ENCODE peak calls at places on chromosome 4, in nine cellular contexts. A, F, X, H, Z, S, I, N and M are unnamed samples.

GRCh38 chr4:189237340-189237739 is 703.3 kb upstream of the FRG1 start:
- DNase-seq in A (no peak), Z (no peak), S (no peak), X (no peak), N (no peak), F (no peak), I (no peak), H (no peak), M (no peak)

GRCh38 chr4:54067163-54067562 is 2.8 kb upstream of the CHIC2 start:
- DNase-seq in S (peak), N (peak), I (peak), Z (peak), F (peak), H (no peak), A (no peak), X (peak), M (peak)

GRCh38 chr4:38902695-38903094 is 35.1 kb downstream of the FAM114A1 start:
- DNase-seq in N (peak), F (no peak), I (peak), S (peak), X (peak), Z (no peak), H (peak), A (no peak), M (peak)

GRCh38 chr4:28254003-28254402 is 1393.4 kb downstream of the STIM2 start:
- DNase-seq in N (no peak), I (no peak), Z (no peak), A (no peak), F (no peak), H (no peak), X (no peak), S (no peak), M (no peak)

GRCh38 chr4:95798727-95799126 is 41.2 kb upstream of the PDHA2 start:
- DNase-seq in A (no peak), H (no peak), X (no peak), Z (no peak), N (no peak), F (no peak), I (no peak), S (no peak), M (no peak)

GRCh38 chr4:93828830-93829530 is 427 bp downstream of the ATOH1 start:
- DNase-seq in Z (no peak), F (no peak), H (peak), X (no peak), N (no peak), S (no peak), I (no peak), A (no peak), M (peak)

GRCh38 chr4:174156239-174156826 is 127.1 kb downstream of the FBXO8 start:
- DNase-seq in H (peak), F (no peak), A (no peak), Z (peak), S (peak), X (peak), I (peak), N (peak), M (peak)

GRCh38 chr4:165052627-165053026 is 1.0 kb upstream of the TRIM75 start:
- DNase-seq in N (no peak), Z (no peak), S (no peak), X (no peak), I (no peak), H (no peak), A (no peak), F (no peak), M (no peak)

GRCh38 chr4:122793811-122794210 is 32.8 kb upstream of the FGF2 start:
- DNase-seq in S (no peak), H (no peak), A (no peak), Z (no peak), X (no peak), N (no peak), I (no peak), F (no peak), M (no peak)

GRCh38 chr4:106266201-106266600 is 49.8 kb downstream of the TBCK start:
- DNase-seq in Z (peak), N (peak), F (no peak), X (peak), S (peak), H (no peak), A (no peak), I (peak), M (peak)

GRCh38 chr4:185634066-185634652 is 98.9 kb upstream of the PDLIM3 start:
- DNase-seq in X (peak), N (peak), F (no peak), I (no peak), S (peak), H (peak), A (no peak), Z (peak), M (no peak)

GRCh38 chr4:74830928-74831327 is 36.6 kb upstream of the BTC start:
- DNase-seq in F (no peak), X (peak), I (no peak), Z (no peak), S (no peak), N (peak), H (no peak), A (no peak), M (no peak)

GRCh38 chr4:15882675-15883086 is 55.9 kb downstream of the FGFBP1 start:
- DNase-seq in X (peak), N (peak), A (no peak), Z (peak), F (no peak), S (peak), H (peak), I (peak), M (peak)

GRCh38 chr4:124890522-124890921 is 178.0 kb upstream of the ANKRD50 start:
- DNase-seq in Z (no peak), F (no peak), N (peak), H (no peak), I (no peak), A (no peak), S (peak), X (peak), M (peak)

GRCh38 chr4:19438228-19438627 is 813.5 kb upstream of the SLIT2 start:
- DNase-seq in F (no peak), N (peak), X (peak), A (no peak), Z (no peak), I (no peak), S (peak), H (no peak), M (peak)

GRCh38 chr4:137647375-137647774 is 115.1 kb upstream of the PCDH18 start:
- DNase-seq in X (no peak), H (no peak), N (no peak), Z (no peak), S (no peak), A (no peak), I (no peak), F (no peak), M (no peak)
- TF ChIP-seq CTCF in X (no peak), H (no peak), N (no peak), Z (no peak), S (no peak), A (no peak), I (no peak), F (no peak), M (no peak)

GRCh38 chr4:76208005-76208765 is 5.4 kb downstream of the SCARB2 start:
- DNase-seq in H (no peak), X (peak), N (peak), A (peak), I (peak), F (peak), S (peak), Z (no peak), M (peak)
- H3K4me3 ChIP-seq in H (no peak), X (peak), N (peak), A (peak), I (peak), F (no peak), S (peak), Z (no peak), M (no peak)

DNA sequence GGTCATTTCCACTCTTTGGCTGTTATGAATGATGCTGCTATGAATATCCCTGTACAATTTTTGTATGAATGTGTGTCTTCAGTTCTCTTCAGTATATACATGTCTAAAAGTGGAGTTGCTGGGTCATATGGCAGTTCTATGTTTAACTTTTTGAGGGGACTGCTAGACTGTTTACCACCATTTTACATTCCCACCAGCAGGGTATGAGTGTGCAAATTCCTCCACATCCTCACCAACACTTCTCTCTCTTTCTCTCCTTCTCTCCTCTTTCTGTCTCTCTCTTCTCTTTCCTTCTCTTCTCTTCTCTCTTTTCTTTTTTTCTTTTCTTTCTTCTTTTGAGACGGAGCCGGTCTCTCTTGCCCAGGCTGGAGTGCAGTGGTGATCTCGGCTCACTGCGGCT is 7.8 kb downstream of the WWC2 start:
- DNase-seq in H (no peak), F (no peak), S (no peak), X (peak), A (no peak), Z (no peak), N (no peak), I (no peak), M (no peak)
- TF ChIP-seq CTCF in H (peak), F (no peak), S (no peak), X (peak), A (no peak), Z (peak), N (peak), I (peak), M (no peak)

GRCh38 chr4:84967292-84967651 is 782 bp upstream of the WDFY3 start:
- DNase-seq in F (peak), A (no peak), Z (no peak), H (no peak), S (peak), X (peak), N (peak), I (peak), M (peak)

GRCh38 chr4:84964995-84965557 is 1.4 kb downstream of the WDFY3 start:
- DNase-seq in Z (no peak), A (no peak), H (no peak), N (no peak), I (no peak), X (no peak), F (no peak), S (no peak), M (no peak)

GRCh38 chr4:84966382-84967291 is at the start of gene WDFY3:
- DNase-seq in S (peak), X (peak), A (peak), H (peak), N (peak), F (peak), I (peak), Z (peak), M (peak)

GRCh38 chr4:84968936-84969335 is 2.4 kb upstream of the WDFY3 start:
- DNase-seq in I (no peak), F (no peak), N (no peak), A (no peak), H (no peak), X (no peak), Z (no peak), S (no peak), M (no peak)

GRCh38 chr4:84965558-84966381 is 720 bp downstream of the WDFY3 start:
- DNase-seq in X (peak), I (peak), N (peak), S (no peak), H (peak), Z (no peak), A (no peak), F (no peak), M (peak)
- H3K4me3 ChIP-seq in X (peak), I (peak), N (peak), S (peak), H (peak), Z (peak), A (peak), F (peak), M (peak)

DNA sequence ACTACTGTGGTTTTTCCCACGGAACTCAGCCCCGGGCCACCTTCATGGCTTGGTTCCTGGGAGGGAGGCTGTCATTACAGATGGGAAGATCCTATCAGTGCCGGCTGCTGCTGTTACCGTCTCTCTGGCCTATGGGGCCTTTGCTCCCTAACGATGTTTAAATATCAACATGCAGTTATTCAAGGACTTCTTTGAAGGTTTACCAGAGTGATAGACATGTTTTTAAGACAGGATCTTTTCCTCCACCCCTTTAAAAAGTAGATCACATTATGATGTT is 89.7 kb downstream of the SORCS2 start:
- DNase-seq in X (no peak), F (no peak), Z (no peak), H (no peak), N (no peak), A (no peak), S (no peak), I (no peak), M (no peak)
- TF ChIP-seq CTCF in X (no peak), F (no peak), Z (no peak), H (no peak), N (no peak), A (no peak), S (no peak), I (no peak), M (no peak)

GRCh38 chr4:139553751-139554670 is 2.0 kb downstream of the SETD7 start:
- DNase-seq in A (no peak), I (peak), S (no peak), H (no peak), N (no peak), Z (no peak), X (no peak), F (no peak), M (no peak)
- H3K4me3 ChIP-seq in A (peak), I (peak), S (peak), H (peak), N (peak), Z (no peak), X (peak), F (no peak), M (peak)

GRCh38 chr4:153346563-153346962 is 2.1 kb downstream of the MND1 start:
- DNase-seq in S (peak), F (no peak), N (no peak), A (no peak), H (peak), X (peak), Z (no peak), I (no peak), M (no peak)
- TF ChIP-seq CTCF in S (peak), F (no peak), N (peak), A (peak), H (peak), X (peak), Z (no peak), I (no peak), M (no peak)

DNA sequence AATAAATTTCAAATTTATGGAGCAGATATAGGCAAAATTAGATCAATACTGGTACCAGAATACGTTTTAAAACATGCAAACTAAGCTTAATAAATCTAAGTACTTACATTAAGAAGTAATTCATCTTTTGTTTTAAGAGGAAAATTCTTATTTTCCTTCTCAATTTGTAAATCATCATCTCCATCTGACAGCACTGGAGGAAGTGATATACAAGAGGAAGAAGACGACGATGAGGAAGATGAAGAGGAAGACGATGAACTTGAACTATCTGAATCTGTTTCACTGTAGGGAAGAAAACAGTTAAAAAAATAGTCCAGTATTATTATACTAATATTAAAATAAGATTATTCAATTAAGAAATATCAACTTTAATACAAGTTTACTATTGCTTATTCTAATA is 2.6 kb downstream of the NAF1 start:
- DNase-seq in H (no peak), A (no peak), F (no peak), S (no peak), N (no peak), X (no peak), I (no peak), Z (no peak), M (no peak)
- H3K4me3 ChIP-seq in H (no peak), A (no peak), F (no peak), S (no peak), N (no peak), X (no peak), I (no peak), Z (no peak), M (no peak)

GRCh38 chr4:107935246-107935645 is 3.9 kb downstream of the CYP2U1 start:
- DNase-seq in S (no peak), N (no peak), H (no peak), I (no peak), F (no peak), Z (no peak), A (no peak), X (no peak), M (no peak)

GRCh38 chr4:107937040-107937439 is 5.7 kb downstream of the CYP2U1 start:
- DNase-seq in X (no peak), N (no peak), I (no peak), Z (no peak), F (no peak), A (no peak), S (no peak), H (no peak), M (no peak)

GRCh38 chr4:107931775-107932321 is 499 bp downstream of the CYP2U1 start:
- DNase-seq in S (no peak), A (peak), I (no peak), H (no peak), N (no peak), Z (no peak), F (peak), X (no peak), M (no peak)

DNA sequence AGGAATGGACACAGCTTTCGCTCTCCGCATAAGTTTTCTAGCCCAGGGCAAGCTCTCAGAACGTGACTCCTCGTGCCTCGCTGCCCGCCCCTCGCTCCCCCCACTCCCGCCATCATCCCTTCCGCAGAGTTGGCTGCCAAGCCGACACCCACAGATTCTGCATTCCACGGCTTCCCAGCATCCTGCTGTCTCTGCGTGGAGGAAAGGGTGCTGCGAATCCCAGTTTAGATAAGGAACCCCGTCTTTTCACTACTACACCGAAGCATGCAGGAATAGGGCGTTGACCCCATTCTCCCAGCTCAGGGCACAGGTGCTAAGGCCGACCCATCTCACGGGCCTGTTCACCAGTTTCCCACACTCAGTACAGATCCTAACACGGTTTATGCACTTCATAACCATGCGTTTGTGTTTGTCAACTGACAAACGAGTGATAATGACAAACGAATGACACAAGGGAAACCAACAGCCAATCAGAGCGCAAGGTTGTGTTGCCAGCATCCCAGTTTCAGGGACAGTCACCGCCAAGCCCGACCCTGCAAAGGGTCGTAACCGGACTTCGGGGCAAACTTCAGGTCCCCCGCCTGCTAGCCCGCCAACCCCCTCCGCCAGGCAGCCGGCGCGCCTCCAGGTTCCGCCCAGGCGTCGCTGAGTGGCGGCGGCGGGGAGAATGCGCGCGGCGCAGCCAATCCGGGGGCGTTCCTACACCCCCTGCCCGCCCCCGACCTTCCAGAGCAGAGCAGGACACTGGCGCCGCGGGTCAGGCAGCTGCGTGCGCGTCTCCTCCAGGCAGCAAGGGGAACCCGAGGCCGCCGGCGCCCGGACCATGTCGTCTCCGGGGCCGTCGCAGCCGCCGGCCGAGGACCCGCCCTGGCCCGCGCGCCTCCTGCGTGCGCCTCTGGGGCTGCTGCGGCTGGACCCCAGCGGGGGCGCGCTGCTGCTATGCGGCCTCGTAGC is at the start of gene CYP2U1:
- DNase-seq in F (peak), N (peak), X (peak), A (peak), Z (peak), S (peak), H (peak), I (peak), M (peak)
- TF ChIP-seq CTCF in F (no peak), N (no peak), X (no peak), A (peak), Z (no peak), S (no peak), H (peak), I (no peak), M (no peak)

GRCh38 chr4:1009647-1010521 is 1.5 kb upstream of the FGFRL1 start:
- DNase-seq in F (peak), S (peak), H (peak), N (peak), A (peak), I (peak), Z (no peak), X (peak), M (peak)

GRCh38 chr4:1012031-1012739 is 759 bp downstream of the FGFRL1 start:
- DNase-seq in A (no peak), S (no peak), I (peak), H (peak), X (peak), Z (no peak), N (no peak), F (no peak), M (peak)

GRCh38 chr4:1008840-1009646 is 2.4 kb upstream of the FGFRL1 start:
- DNase-seq in S (no peak), N (no peak), I (peak), Z (no peak), H (no peak), X (no peak), F (peak), A (no peak), M (peak)

GRCh38 chr4:1011022-1011694 is at the start of gene FGFRL1:
- DNase-seq in N (peak), I (peak), H (peak), S (peak), F (peak), Z (peak), A (no peak), X (peak), M (peak)

DNA sequence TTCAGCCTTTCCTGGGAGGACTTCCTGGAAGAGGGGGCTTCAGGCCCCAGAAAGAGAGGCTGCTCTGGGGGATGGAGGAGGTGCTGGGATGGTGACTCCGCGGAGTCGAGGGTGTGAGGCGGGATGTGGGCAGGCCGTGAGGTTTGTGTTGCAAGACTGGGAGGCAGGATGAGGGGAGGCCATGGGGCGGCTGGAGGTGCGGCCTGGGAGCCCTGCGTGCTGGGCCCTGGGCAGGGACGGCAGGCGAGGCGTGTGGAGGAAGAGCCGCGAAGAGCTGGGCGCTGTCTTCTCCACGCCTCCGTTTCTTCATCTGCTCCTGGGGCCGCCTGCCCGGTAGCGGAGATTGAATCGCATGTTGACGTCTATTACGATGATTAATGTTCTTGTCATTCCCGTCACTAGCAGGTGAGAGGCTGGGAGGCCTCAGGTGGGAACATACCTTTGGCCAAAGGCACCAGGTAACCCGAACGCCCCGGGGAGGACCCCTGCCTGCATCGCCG is 854 bp upstream of the FGFRL1 start:
- DNase-seq in F (peak), X (peak), S (peak), A (no peak), H (peak), N (peak), Z (peak), I (peak), M (peak)
- H3K4me3 ChIP-seq in F (no peak), X (peak), S (no peak), A (peak), H (peak), N (peak), Z (peak), I (no peak), M (peak)